ENCODE peak calls at places on chromosomes 4 and X, in four cellular contexts. E is GM12878, Z is K562, H is WTC11. T is an unnamed sample.

GRCh38 chrX:30150196-30150895 is 65.0 kb upstream of the MAGEB2 start:
- DNase-seq in H (no peak), Z (no peak), E (no peak), T (no peak)

GRCh38 chr4:15706646-15707362 is 3.9 kb downstream of the BST1 start:
- DNase-seq in E (no peak), H (no peak), Z (no peak), T (no peak)

GRCh38 chrX:118534716-118535493 is 39.3 kb downstream of the DOCK11 start:
- DNase-seq in H (no peak), E (no peak), Z (no peak), T (no peak)

GRCh38 chrX:82224961-82225360 is 1023.1 kb downstream of the SH3BGRL start:
- DNase-seq in H (no peak), E (no peak), Z (no peak), T (no peak)

GRCh38 chr4:25632135-25632534 is 23.5 kb upstream of the SLC34A2 start:
- DNase-seq in E (no peak), Z (no peak), H (no peak), T (no peak)

GRCh38 chr4:100348472-100348871 is 158.2 kb upstream of the DDIT4L start:
- DNase-seq in E (no peak), H (no peak), Z (no peak), T (no peak)

GRCh38 chr4:52376107-52376704 is 282.9 kb downstream of the USP46 start:
- DNase-seq in E (no peak), Z (peak), H (no peak), T (peak)

GRCh38 chr4:75107703-75108612 is 175.0 kb downstream of the PARM1 start:
- DNase-seq in Z (no peak), H (no peak), E (no peak), T (no peak)

GRCh38 chr4:180615746-180616145 is 1627.5 kb upstream of the TENM3 start:
- DNase-seq in H (no peak), E (no peak), Z (no peak), T (no peak)

GRCh38 chr4:168560184-168560834 is 63.5 kb downstream of the PALLD start:
- DNase-seq in H (no peak), E (no peak), Z (no peak), T (no peak)

GRCh38 chr4:7630559-7631287 is 196.0 kb upstream of the PSAPL1 start:
- DNase-seq in H (no peak), Z (no peak), E (no peak), T (peak)

GRCh38 chr4:155964016-155964891 is 10.6 kb upstream of the CTSO start:
- DNase-seq in E (no peak), H (no peak), Z (no peak), T (no peak)

GRCh38 chr4:108118505-108118904 is 50.2 kb downstream of the LEF1 start:
- DNase-seq in Z (peak), H (no peak), E (peak), T (no peak)

GRCh38 chrX:71617742-71618141 is 569 bp downstream of the CXCR3 start:
- DNase-seq in E (no peak), H (no peak), Z (no peak), T (no peak)

GRCh38 chrX:33204889-33205288 is 6.5 kb downstream of the DMD start:
- DNase-seq in E (no peak), H (no peak), Z (no peak), T (no peak)

GRCh38 chr4:81377231-81377630 is 94.5 kb downstream of the RASGEF1B start:
- DNase-seq in E (no peak), Z (no peak), H (no peak), T (no peak)

GRCh38 chr4:41319553-41319952 is 62.8 kb downstream of the UCHL1 start:
- DNase-seq in Z (no peak), E (no peak), H (no peak), T (no peak)

GRCh38 chr4:55546633-55547460 is at the start of gene CLOCK:
- DNase-seq in H (peak), E (no peak), Z (peak), T (peak)

GRCh38 chr4:55547918-55548317 is 1.2 kb upstream of the CLOCK start:
- DNase-seq in Z (no peak), H (no peak), E (no peak), T (no peak)

GRCh38 chr4:55545681-55546632 is 752 bp downstream of the CLOCK start:
- DNase-seq in Z (peak), H (peak), E (no peak), T (peak)

GRCh38 chr4:55545133-55545532 is 1.6 kb downstream of the CLOCK start:
- DNase-seq in E (no peak), Z (peak), H (no peak), T (no peak)

DNA sequence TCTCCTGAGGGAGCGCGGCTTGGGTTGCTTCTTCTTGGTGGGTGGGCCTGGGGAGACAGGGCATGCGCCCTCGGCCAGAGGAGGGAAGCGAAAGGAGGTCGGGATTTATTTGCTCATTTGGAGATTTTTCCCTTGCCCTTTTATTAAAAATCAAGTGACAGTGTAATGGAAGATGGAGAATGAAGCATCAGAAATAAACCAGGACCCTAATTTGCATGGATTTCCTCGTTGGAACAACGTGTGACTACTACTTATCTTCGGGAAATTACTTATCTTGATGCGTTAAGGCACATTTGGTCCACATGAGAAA is 707 bp upstream of the CLOCK start:
- DNase-seq in E (no peak), H (peak), Z (no peak), T (peak)
- TF ChIP-seq USF1 in E (no peak), H (no peak), Z (no peak), T (no peak)

DNA sequence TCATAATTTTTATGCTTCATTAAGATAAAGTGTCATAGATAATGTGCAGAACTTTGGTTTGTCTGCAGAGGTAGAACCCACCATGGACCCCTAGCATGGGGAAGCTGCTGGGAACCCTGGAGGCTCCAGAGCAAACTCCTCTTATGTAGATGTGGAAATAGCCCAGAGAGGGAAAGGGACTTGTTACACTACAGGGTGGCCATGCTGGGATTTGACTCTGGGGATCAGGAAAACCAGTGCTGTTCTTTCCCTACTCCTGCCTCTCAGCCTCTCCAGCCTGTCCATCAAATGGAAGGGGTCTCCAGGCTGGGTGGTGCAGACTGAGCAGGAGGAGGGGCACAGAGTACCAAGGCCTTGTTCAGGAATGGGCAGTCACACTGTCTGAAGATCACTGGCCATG is 54.2 kb downstream of the MSX1 start:
- DNase-seq in E (no peak), H (no peak), Z (no peak), T (no peak)
- TF ChIP-seq USF1 in E (no peak), H (no peak), Z (no peak), T (no peak)

DNA sequence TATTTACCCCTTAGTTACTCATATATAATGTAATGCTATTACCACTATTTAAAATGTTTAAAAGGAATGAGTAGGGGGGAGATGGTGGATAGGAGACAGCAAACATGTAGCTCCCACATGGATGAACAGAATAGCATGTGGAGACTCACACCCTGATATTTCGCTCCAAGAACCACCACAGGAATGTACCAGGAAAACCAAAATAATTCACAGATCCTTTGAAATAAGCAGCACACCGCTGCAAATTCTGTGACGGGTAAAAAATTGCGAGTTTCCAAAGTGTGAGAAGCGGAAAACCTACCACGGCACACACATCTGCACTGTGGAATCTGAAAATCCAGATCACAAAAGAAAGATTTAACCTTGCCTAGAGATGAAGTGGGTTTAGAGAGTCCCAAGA is 428.2 kb downstream of the TLL1 start:
- DNase-seq in E (no peak), H (no peak), Z (no peak), T (no peak)
- TF ChIP-seq USF1 in E (no peak), H (no peak), Z (no peak), T (no peak)

DNA sequence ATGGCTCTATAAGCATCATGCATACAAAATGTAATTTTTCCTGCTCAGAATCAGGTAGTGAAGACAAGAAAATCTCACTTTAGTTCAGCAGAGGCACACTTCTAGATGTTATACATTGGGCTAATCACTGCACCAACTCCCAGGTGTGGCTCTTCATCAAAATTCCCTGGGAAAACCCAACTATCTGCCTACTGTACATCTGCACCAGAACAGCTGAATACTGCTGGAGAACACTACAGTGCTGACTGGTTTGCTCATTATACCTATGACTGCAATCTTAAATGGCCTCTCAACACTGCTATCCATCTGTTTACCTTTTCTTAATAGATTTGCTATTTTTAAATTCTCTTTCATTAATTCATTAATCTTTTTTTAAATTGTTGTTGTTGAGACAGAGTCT is 92.0 kb downstream of the UGT8 start:
- DNase-seq in E (no peak), H (no peak), Z (no peak), T (no peak)
- TF ChIP-seq USF1 in E (no peak), H (no peak), Z (no peak), T (no peak)

GRCh38 chrX:96770315-96770714 is 85.7 kb downstream of the DIAPH2 start:
- DNase-seq in E (no peak), H (no peak), Z (peak), T (peak)
- TF ChIP-seq USF1 in E (no peak), H (no peak), Z (no peak), T (no peak)

GRCh38 chr4:78596111-78596742 is 44.7 kb downstream of the ANXA3 start:
- DNase-seq in H (no peak), E (no peak), Z (no peak), T (no peak)

GRCh38 chr4:78591404-78591803 is 39.8 kb downstream of the ANXA3 start:
- DNase-seq in H (no peak), Z (no peak), E (no peak), T (no peak)

GRCh38 chr4:78588894-78589545 is 37.5 kb downstream of the ANXA3 start:
- DNase-seq in H (no peak), Z (no peak), E (no peak), T (no peak)

GRCh38 chr4:78592104-78592783 is 40.7 kb downstream of the ANXA3 start:
- DNase-seq in Z (peak), H (peak), E (no peak), T (peak)
- TF ChIP-seq USF1 in Z (no peak), H (no peak), E (no peak), T (no peak)

T was measured in SK-N-SH.